ENCODE peak calls at places on chromosomes 13 and 19, in ten cellular contexts. B is transverse colon; H is NCI-H774; P is stimulated activated CD8-positive, alpha-beta memory T cell treated with anti-CD3 and anti-CD28 coated beads, Interleukin-4, amount 100 ng/mL, for 4 hours; Z is HTR-8/SVneo; M is fibroblast of lung; K is activated T-helper 1 cell treated with anti-CD3 and anti-CD28 coated beads, Interleukin-12 subunit alpha, Interleukin-12 subunit beta, Interleukin-2, Interleukin-4 antibody, amounts not matched to agents 30 ng/mL and 10 ng/mL and 1 ng/mL, durations not matched to agents 14 hours and 24 hours and 36 hours; N is germinal center; E is activated naive CD8-positive, alpha-beta T cell treated with anti-CD3 and anti-CD28 coated beads for 36 hours; U is left lung. O is an unnamed sample.

GRCh38 chr13:44930907-44931676 is 58.2 kb downstream of the NUFIP1 start:
- DNase-seq in Z (no peak), U (no peak), B (no peak), H (no peak), M (peak; percentile 54), K (no peak), E (no peak), N (no peak), P (no peak), O (no peak)

GRCh38 chr19:47371269-47371668 is 22.2 kb downstream of the DHX34 start:
- DNase-seq in H (no peak), U (peak; percentile 72), N (no peak), P (no peak), M (no peak), Z (no peak), E (no peak), B (no peak), K (no peak), O (no peak)

GRCh38 chr13:39776439-39776838 is 121.0 kb downstream of the COG6 start:
- DNase-seq in N (no peak), K (no peak), M (peak; percentile 97), E (no peak), H (no peak), B (no peak), Z (peak; percentile 14), U (no peak), P (no peak), O (peak; percentile 25)

GRCh38 chr19:1941146-1942077 is at the start of gene CSNK1G2:
- DNase-seq in K (no peak), B (peak; percentile 30), Z (no peak), H (no peak), P (no peak), M (no peak), U (peak; percentile 83), E (no peak), N (no peak), O (no peak)

GRCh38 chr19:40266912-40267600 is 18.1 kb downstream of the AKT2 start:
- DNase-seq in M (no peak), B (no peak), P (no peak), H (no peak), U (no peak), K (no peak), N (no peak), Z (no peak), E (no peak), O (no peak)

GRCh38 chr19:6888967-6889366 is 1.6 kb downstream of the ADGRE1 start:
- DNase-seq in H (no peak), N (no peak), B (no peak), K (no peak), P (no peak), M (no peak), Z (no peak), E (no peak), U (no peak), O (no peak)

GRCh38 chr19:18023596-18024212 is 15.7 kb downstream of the ARRDC2 start:
- DNase-seq in Z (no peak), P (no peak), N (peak; percentile 87), M (no peak), H (no peak), U (peak; percentile 92), K (peak; percentile 47), E (peak; percentile 52), B (peak; percentile 78), O (no peak)

GRCh38 chr19:52689804-52690394 is 44.9 kb downstream of the ZNF611 start:
- DNase-seq in H (no peak), N (no peak), U (peak; percentile 85), K (peak; percentile 34), M (no peak), P (peak; percentile 2), Z (no peak), B (peak; percentile 30), E (peak; percentile 41), O (no peak)

GRCh38 chr19:40416918-40417713 is 3.9 kb upstream of the PRX start:
- DNase-seq in Z (no peak), M (no peak), P (no peak), E (peak; percentile 28), B (peak; percentile 60), H (no peak), N (no peak), K (no peak), U (peak; percentile 81), O (no peak)

GRCh38 chr13:26557051-26557392 is 461 bp upstream of the WASF3 start:
- DNase-seq in B (no peak), E (no peak), P (no peak), M (no peak), N (no peak), Z (no peak), K (no peak), U (no peak), H (no peak), O (no peak)

GRCh38 chr19:19653597-19654147 is 9.8 kb downstream of the ATP13A1 start:
- DNase-seq in H (no peak), N (no peak), U (peak; percentile 66), P (no peak), K (no peak), B (no peak), E (no peak), M (no peak), Z (no peak), O (no peak)

GRCh38 chr19:14786421-14786851 is 8.1 kb upstream of the ADGRE2 start:
- DNase-seq in K (no peak), U (peak; percentile 93), H (no peak), N (peak; percentile 38), Z (no peak), M (no peak), B (no peak), E (peak; percentile 14), P (no peak), O (peak; percentile 56)

GRCh38 chr13:88895261-88895941 is 1224.2 kb downstream of the SLITRK5 start:
- DNase-seq in H (no peak), Z (no peak), B (no peak), K (no peak), N (no peak), M (no peak), E (no peak), U (peak; percentile 56), P (no peak), O (no peak)

GRCh38 chr13:37136633-37137032 is 31.2 kb upstream of the CSNK1A1L start:
- DNase-seq in B (no peak), Z (no peak), H (no peak), E (no peak), P (no peak), N (no peak), K (no peak), U (no peak), M (no peak), O (no peak)

GRCh38 chr13:51044023-51044665 is 66.9 kb downstream of the C13orf42 start:
- DNase-seq in M (no peak), P (no peak), H (peak; percentile 38), E (no peak), K (no peak), U (no peak), N (no peak), Z (no peak), B (no peak), O (no peak)

GRCh38 chr13:90105881-90106496 is 1241.5 kb upstream of the MIR17HG start:
- DNase-seq in P (no peak), B (no peak), N (no peak), M (peak; percentile 84), K (no peak), Z (peak; percentile 4), E (no peak), H (no peak), U (no peak), O (no peak)

GRCh38 chr19:8224394-8225145 is 15.4 kb downstream of the CERS4 start:
- DNase-seq in M (no peak), Z (no peak), B (no peak), H (no peak), N (no peak), U (no peak), K (no peak), P (no peak), E (no peak), O (no peak)

GRCh38 chr13:84606616-84607015 is 724.3 kb upstream of the SLITRK1 start:
- DNase-seq in Z (no peak), E (no peak), N (no peak), H (no peak), U (no peak), K (no peak), P (no peak), M (peak; percentile 15), B (no peak), O (no peak)

GRCh38 chr19:1929051-1929742 is 11.8 kb upstream of the CSNK1G2 start:
- DNase-seq in M (peak; percentile 48), U (peak; percentile 97), P (peak; percentile 65), E (peak; percentile 87), N (peak; percentile 89), K (peak; percentile 71), B (peak; percentile 88), Z (peak; percentile 87), H (peak; percentile 75), O (peak; percentile 90)

GRCh38 chr13:46637213-46637612 is 84.2 kb downstream of the LRCH1 start:
- DNase-seq in B (no peak), M (no peak), K (no peak), P (no peak), Z (no peak), U (no peak), E (no peak), N (no peak), H (no peak), O (no peak)

GRCh38 chr13:45779901-45780300 is 71.7 kb downstream of the SIAH3 start:
- DNase-seq in P (no peak), B (no peak), U (no peak), N (no peak), M (no peak), K (no peak), Z (no peak), E (no peak), H (no peak), O (no peak)

GRCh38 chr13:34340534-34340933 is 522.6 kb downstream of the RFC3 start:
- DNase-seq in E (no peak), U (no peak), H (no peak), K (no peak), N (no peak), M (peak; percentile 30), P (no peak), B (no peak), Z (no peak), O (no peak)

GRCh38 chr19:29887498-29887897 is 54.5 kb upstream of the URI1 start:
- DNase-seq in U (no peak), B (no peak), Z (no peak), P (no peak), N (no peak), K (no peak), E (no peak), M (no peak), H (no peak), O (no peak)

GRCh38 chr19:54648129-54648528 is 14.7 kb upstream of the LILRB4 start:
- DNase-seq in N (no peak), H (no peak), B (no peak), P (no peak), K (no peak), E (no peak), U (no peak), M (no peak), Z (no peak), O (no peak)

GRCh38 chr13:44157614-44158013 is 216.0 kb upstream of the SERP2 start:
- DNase-seq in U (no peak), M (no peak), P (no peak), Z (no peak), N (no peak), H (no peak), B (no peak), E (no peak), K (no peak), O (no peak)

GRCh38 chr19:16599655-16600346 is 27.6 kb upstream of the SLC35E1 start:
- DNase-seq in K (no peak), H (no peak), P (no peak), U (peak; percentile 38), B (no peak), E (no peak), M (no peak), Z (no peak), N (no peak), O (no peak)

O was measured in GM20000.